ENCODE peak calls at places on chromosomes 16 and 17, in ten cellular contexts. Q is body of pancreas; D is stomach; G is spleen; M is CD4-positive, alpha-beta T cell; I is tibial nerve; U is HAP-1; O is suprapubic skin; B is ascending aorta; K is endodermal cell. N is an unnamed sample.

GRCh38 chr16:81885976-81886586 is 107.0 kb downstream of the PLCG2 start:
- DNase-seq in G (no peak), B (no peak), D (no peak), M (no peak), Q (no peak), I (no peak), U (peak; percentile 34), O (no peak), K (peak; percentile 83), N (no peak)

GRCh38 chr17:79845601-79845949 is 6.3 kb upstream of the CBX4 start:
- DNase-seq in I (no peak), U (no peak), O (no peak), G (no peak), B (no peak), M (no peak), K (no peak), Q (no peak), D (no peak), N (no peak)

GRCh38 chr16:67449739-67450138 is 18.8 kb downstream of the HSD11B2 start:
- DNase-seq in B (no peak), D (no peak), O (no peak), G (no peak), I (no peak), Q (no peak), M (no peak), U (no peak), K (no peak), N (no peak)

GRCh38 chr17:50265690-50266306 is 8.5 kb upstream of the TMEM92 start:
- DNase-seq in O (peak; percentile 51), Q (no peak), I (no peak), B (peak; percentile 38), U (no peak), M (no peak), G (peak; percentile 42), D (no peak), K (peak; percentile 49), N (no peak)

GRCh38 chr17:2214047-2214717 is 89.4 kb downstream of the SMG6 start:
- DNase-seq in O (peak; percentile 84), B (peak; percentile 86), M (no peak), U (no peak), D (no peak), Q (no peak), G (no peak), K (peak; percentile 71), I (peak; percentile 52), N (peak; percentile 48)

GRCh38 chr17:66507103-66507923 is 204.9 kb downstream of the PRKCA start:
- DNase-seq in G (no peak), M (no peak), I (peak; percentile 8), D (no peak), U (no peak), O (no peak), Q (peak; percentile 22), B (no peak), K (no peak), N (peak; percentile 49)

GRCh38 chr17:77861981-77862645 is 96.4 kb upstream of the TNRC6C start:
- DNase-seq in O (no peak), G (peak; percentile 64), M (no peak), U (no peak), Q (no peak), I (no peak), D (no peak), K (no peak), B (no peak), N (no peak)

GRCh38 chr16:47731252-47731651 is 270.1 kb downstream of the PHKB start:
- DNase-seq in G (no peak), Q (no peak), B (no peak), M (no peak), K (no peak), I (no peak), D (no peak), O (no peak), U (no peak), N (no peak)

DNA sequence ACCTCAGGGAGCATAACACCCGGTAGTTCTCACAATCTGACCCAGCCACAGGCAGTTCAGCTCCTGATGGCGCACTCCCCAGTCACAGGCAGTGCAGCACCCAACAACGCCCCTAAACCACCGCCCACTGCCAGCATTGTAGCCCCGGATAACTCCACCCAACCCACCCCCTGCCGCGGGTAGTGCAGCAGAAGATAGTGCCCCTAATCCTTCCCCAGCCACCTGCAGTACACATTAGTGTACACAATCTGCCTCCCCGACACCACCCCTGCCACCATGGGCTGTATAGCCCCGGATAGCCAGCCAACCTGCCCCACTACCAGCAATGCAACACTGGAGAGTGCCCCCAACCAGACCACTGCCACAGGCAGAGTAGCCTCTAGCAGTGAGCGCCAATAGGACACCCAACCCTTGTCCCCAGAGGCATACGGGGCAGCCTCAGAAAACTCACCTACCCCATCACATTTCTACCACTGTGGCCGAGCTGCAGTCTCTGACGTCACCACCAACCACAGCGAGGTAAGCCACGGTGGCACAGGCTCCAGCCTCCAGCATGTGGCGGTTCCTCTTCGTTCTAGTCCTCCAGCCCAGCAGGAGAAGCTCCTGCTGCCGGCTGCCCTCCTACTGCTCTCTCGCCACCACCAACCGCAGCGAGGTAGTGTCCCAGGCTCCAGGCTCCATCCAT is 877.3 kb downstream of the KCNJ18 start:
- DNase-seq in U (no peak), D (no peak), K (no peak), Q (no peak), B (no peak), M (no peak), I (no peak), O (no peak), G (no peak), N (no peak)
- H3K9me3 ChIP-seq in U (no peaks in the 10 kb centered on the region), D (peaks cover 7% of the 10 kb centered on the region), K (peaks cover 52% of the 10 kb centered on the region), Q (no peaks in the 10 kb centered on the region), B (no peaks in the 10 kb centered on the region), M (peaks cover 4% of the 10 kb centered on the region), I (peaks cover 8% of the 10 kb centered on the region), O (peaks cover 6% of the 10 kb centered on the region), G (no peaks in the 10 kb centered on the region), N (peaks cover 9% of the 10 kb centered on the region)

DNA sequence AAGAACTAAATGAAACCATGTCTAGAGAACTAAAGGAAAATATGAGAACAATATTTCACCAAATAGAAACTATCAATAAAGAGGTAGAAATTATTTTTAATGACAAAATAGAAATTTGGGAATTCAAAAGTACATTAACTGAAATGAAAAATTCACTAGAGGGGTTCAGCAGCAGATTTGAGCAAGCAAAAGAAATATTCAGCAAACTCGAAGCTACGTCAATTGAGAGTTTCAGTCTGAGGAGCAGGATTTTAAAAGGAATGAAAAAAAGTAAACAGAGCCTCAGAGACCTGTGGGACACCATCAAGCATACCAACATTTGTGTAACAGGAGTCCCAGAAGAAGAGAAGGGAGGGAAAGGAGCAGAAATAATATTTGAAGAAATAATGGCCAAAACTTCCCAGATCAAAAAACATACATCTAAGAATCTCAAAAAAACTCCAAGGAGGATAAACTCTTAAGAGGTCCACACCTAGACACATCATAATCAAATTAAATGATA is 38.3 kb downstream of the ZFP90 start:
- DNase-seq in M (no peak), D (no peak), Q (no peak), G (no peak), K (no peak), O (no peak), I (no peak), B (no peak), U (no peak), N (no peak)
- H3K9me3 ChIP-seq in M (peaks cover 77% of the 10 kb centered on the region), D (peaks cover 75% of the 10 kb centered on the region), Q (peaks cover 29% of the 10 kb centered on the region), G (peaks cover 98% of the 10 kb centered on the region), K (peaks cover 72% of the 10 kb centered on the region), O (peaks cover 43% of the 10 kb centered on the region), I (peaks cover 100% of the 10 kb centered on the region), B (peaks cover 92% of the 10 kb centered on the region), U (peaks cover 7% of the 10 kb centered on the region), N (peaks cover 12% of the 10 kb centered on the region)

DNA sequence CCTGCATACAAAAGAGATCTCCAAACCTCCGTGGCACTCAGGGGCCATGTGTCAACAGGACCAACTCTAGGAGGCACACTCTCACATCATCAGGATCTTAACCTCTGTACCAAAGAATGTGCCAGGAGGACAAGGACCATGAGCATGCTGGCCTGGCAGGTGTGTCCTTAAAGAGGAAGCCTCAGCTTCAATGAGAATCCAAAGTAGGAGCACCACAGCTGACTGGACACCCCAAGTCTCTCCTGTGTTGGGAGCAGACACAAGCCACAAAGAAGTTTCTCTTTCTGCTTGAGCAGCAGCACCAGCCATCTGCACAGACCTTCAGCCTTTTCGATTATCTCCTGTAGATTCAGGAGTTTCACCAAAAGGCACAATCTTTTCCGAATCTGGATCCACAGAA is 1734.5 kb downstream of the TP53TG3F start:
- DNase-seq in B (no peak), K (no peak), U (no peak), Q (no peak), G (no peak), D (no peak), I (no peak), O (no peak), M (no peak), N (no peak)
- H3K9me3 ChIP-seq in B (no peaks in the 10 kb centered on the region), K (peaks cover 73% of the 10 kb centered on the region), U (no peaks in the 10 kb centered on the region), Q (no peaks in the 10 kb centered on the region), G (peaks cover 48% of the 10 kb centered on the region), D (peaks cover 20% of the 10 kb centered on the region), I (peaks cover 21% of the 10 kb centered on the region), O (peaks cover 3% of the 10 kb centered on the region), M (peaks cover 4% of the 10 kb centered on the region), N (peaks cover 16% of the 10 kb centered on the region)

DNA sequence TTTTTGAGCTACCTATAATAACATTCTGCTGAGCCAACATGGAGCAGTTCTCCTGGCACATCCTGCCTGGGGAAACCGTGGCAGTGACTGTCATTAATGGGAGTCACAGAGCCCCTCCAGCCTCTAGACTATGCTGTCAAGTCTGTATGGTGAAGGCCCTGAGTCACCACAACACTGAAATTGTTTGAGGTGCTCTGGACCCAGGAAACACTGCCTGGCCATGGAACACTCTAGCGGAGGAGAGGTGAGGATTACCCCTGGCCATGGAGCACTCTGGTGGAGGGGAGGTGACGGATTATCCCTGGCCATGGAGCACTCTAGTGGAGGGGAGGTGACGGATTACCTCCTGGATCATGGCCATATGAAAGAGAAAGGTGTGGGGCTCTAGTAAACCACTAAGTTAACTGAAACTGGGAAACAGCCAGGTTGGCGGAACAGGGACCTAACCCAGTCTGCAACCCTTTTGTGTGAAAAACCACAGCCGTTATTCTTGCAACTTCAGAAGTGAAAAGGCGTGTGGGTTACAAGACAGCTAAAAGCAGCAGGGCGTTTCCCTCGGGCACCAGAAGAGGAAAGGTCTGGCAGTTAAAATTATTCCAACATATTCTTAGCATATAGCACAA is 156.7 kb downstream of the KCNJ12 start:
- DNase-seq in M (no peak), O (no peak), K (no peak), G (no peak), D (no peak), B (no peak), I (no peak), U (no peak), Q (no peak), N (no peak)
- H3K9me3 ChIP-seq in M (no peaks in the 10 kb centered on the region), O (peaks cover 3% of the 10 kb centered on the region), K (peaks cover 13% of the 10 kb centered on the region), G (peaks cover 11% of the 10 kb centered on the region), D (peaks cover 6% of the 10 kb centered on the region), B (peaks cover 14% of the 10 kb centered on the region), I (peaks cover 12% of the 10 kb centered on the region), U (no peaks in the 10 kb centered on the region), Q (no peaks in the 10 kb centered on the region), N (peaks cover 3% of the 10 kb centered on the region)

GRCh38 chr16:78930561-78930960 is 670.0 kb downstream of the MAF start:
- DNase-seq in O (no peak), D (no peak), G (no peak), U (no peak), K (no peak), B (no peak), M (no peak), I (no peak), Q (no peak), N (no peak)
- H3K9me3 ChIP-seq in O (no peaks in the 10 kb centered on the region), D (no peaks in the 10 kb centered on the region), G (no peaks in the 10 kb centered on the region), U (no peaks in the 10 kb centered on the region), K (no peaks in the 10 kb centered on the region), B (no peaks in the 10 kb centered on the region), M (no peaks in the 10 kb centered on the region), I (no peaks in the 10 kb centered on the region), Q (no peaks in the 10 kb centered on the region), N (no peaks in the 10 kb centered on the region)

N was measured in lung.